ENCODE peak calls at places on chromosomes 12 and 14, in six cellular contexts. A is HepG2, S is HCT116, D is K562, E is GM12878, L is H1. G is an unnamed sample. For H3K9me3, the result is how much of the 10 kb centered on the place peaks cover.

GRCh38 chr14:22837059-22837749 is 819 bp downstream of the MMP14 start:
- DNase-seq in A (peak), S (no peak), D (no peak), E (no peak), L (no peak), G (no peak)

GRCh38 chr12:75087656-75088055 is 122.0 kb downstream of the KCNC2 start:
- DNase-seq in A (no peak), S (peak), D (no peak), E (no peak), L (no peak), G (no peak)

GRCh38 chr14:104800600-104801283 is at the start of gene ZBTB42:
- DNase-seq in A (peak), S (no peak), D (peak), E (no peak), L (no peak), G (no peak)

GRCh38 chr12:60920841-60921495 is 1325.1 kb downstream of the SLC16A7 start:
- DNase-seq in A (no peak), S (no peak), D (no peak), E (no peak), L (no peak), G (no peak)

GRCh38 chr12:53127169-53127568 is 23.9 kb downstream of the SOAT2 start:
- DNase-seq in A (no peak), S (no peak), D (no peak), E (no peak), L (no peak), G (no peak)

GRCh38 chr12:89185181-89185580 is 167.1 kb downstream of the DUSP6 start:
- DNase-seq in A (no peak), S (no peak), D (no peak), E (no peak), L (no peak), G (no peak)

GRCh38 chr12:22518998-22519397 is 25.3 kb downstream of the C2CD5 start:
- DNase-seq in A (no peak), S (no peak), D (no peak), E (no peak), L (no peak), G (no peak)

GRCh38 chr14:89614009-89614691 is 197.1 kb upstream of the FOXN3 start:
- DNase-seq in A (no peak), S (no peak), D (no peak), E (no peak), L (no peak), G (no peak)

GRCh38 chr14:29463727-29464370 is 463.8 kb downstream of the PRKD1 start:
- DNase-seq in A (no peak), S (no peak), D (no peak), E (no peak), L (no peak), G (no peak)

GRCh38 chr14:51668870-51669269 is 17.2 kb downstream of the FRMD6 start:
- DNase-seq in A (no peak), S (no peak), D (no peak), E (no peak), L (no peak), G (no peak)

GRCh38 chr14:84181072-84181471 is 1348.9 kb upstream of the FLRT2 start:
- DNase-seq in A (no peak), S (no peak), D (no peak), E (no peak), L (no peak), G (no peak)

GRCh38 chr14:96633096-96633495 is 130.9 kb downstream of the PAPOLA start:
- DNase-seq in A (no peak), S (no peak), D (no peak), E (no peak), L (no peak), G (no peak)

GRCh38 chr14:96635850-96636249 is 133.7 kb downstream of the PAPOLA start:
- DNase-seq in A (no peak), S (no peak), D (peak), E (no peak), L (no peak), G (no peak)

GRCh38 chr14:96634481-96634880 is 132.3 kb downstream of the PAPOLA start:
- DNase-seq in A (no peak), S (no peak), D (peak), E (no peak), L (no peak), G (no peak)

GRCh38 chr14:96632363-96632758 is 130.2 kb downstream of the PAPOLA start:
- DNase-seq in A (no peak), S (no peak), D (peak), E (no peak), L (no peak), G (no peak)

DNA sequence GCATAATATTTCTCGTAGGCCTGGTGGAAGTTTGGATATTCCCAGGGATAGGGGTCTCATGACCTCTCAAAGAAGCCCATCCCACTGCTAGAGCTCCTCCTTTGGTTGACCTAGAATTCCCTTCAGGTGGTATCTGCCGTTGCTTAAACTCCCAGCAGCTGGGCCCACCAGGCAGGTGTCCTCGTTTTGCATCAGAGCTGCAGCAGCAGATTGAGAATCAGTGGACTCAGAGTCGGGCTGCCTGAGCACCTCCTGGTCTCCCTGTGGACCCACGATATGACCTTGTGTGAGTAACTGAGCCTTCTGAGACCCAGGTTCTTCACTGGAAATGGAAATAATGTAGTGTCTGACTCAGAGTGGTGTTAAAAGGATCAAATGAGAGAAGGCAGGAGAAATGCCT is 132.7 kb downstream of the PAPOLA start:
- DNase-seq in A (no peak), S (no peak), D (no peak), E (no peak), L (no peak), G (no peak)
- TF ChIP-seq ZNF274 in A (no peak), S (no peak), D (no peak), E (no peak), L (no peak), G (no peak)

DNA sequence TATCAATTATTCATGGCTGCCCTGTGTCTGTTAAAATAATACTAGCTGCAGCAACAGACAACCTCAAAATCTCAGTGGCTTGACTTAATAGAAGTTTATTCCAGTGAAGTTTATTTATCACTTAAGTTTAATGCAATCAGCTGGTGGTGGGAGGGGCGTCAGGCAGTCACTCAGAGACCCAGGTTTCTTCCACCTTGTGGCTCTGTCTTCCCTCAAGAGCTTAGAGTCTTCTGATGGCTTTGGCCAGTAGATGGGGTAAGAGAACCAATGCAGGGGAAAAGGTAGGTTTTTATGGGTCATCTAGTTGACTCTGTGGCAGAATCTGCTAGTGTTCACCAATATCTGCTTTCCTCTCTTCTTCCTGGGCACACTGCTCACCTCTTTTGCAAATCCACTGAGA is 668.9 kb downstream of the AACS start:
- DNase-seq in A (no peak), S (no peak), D (no peak), E (no peak), L (no peak), G (peak)
- H3K9me3 ChIP-seq in A (under half), S (under half), D (under half), E (under half), L (under half), G (under half)

GRCh38 chr12:93140801-93141200 is 211.7 kb upstream of the EEA1 start:
- DNase-seq in A (no peak), S (no peak), D (no peak), E (no peak), L (no peak), G (no peak)

GRCh38 chr12:93137656-93138612 is 208.8 kb upstream of the EEA1 start:
- DNase-seq in A (no peak), S (peak), D (peak), E (no peak), L (no peak), G (no peak)

GRCh38 chr12:93142881-93143280 is 213.8 kb upstream of the EEA1 start:
- DNase-seq in A (no peak), S (no peak), D (no peak), E (no peak), L (no peak), G (no peak)

GRCh38 chr12:93139028-93139665 is 210.1 kb upstream of the EEA1 start:
- DNase-seq in A (no peak), S (no peak), D (no peak), E (no peak), L (no peak), G (no peak)

DNA sequence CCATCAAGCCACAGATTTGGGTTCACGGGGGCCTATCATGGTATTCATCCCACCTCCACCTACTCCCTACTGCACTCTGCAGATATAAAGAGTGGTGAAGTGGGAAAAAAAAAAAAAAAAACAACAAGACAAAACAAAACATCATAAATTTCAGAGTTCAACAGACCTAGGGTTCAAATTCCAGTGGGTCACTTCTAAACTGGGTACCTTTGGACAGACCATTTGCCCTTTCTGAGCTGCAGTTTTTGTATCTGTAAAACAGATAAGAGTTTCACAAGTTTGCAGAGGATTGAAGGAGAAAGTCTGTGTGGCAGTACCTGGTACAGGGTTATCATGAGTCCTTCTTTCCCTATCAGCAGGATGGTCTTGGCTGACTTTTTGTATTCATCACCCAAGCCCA is 211.2 kb upstream of the EEA1 start:
- DNase-seq in A (no peak), S (no peak), D (no peak), E (no peak), L (no peak), G (no peak)
- H3K4me3 ChIP-seq in A (no peak), S (no peak), D (no peak), E (no peak), L (no peak), G (no peak)

GRCh38 chr12:27730097-27730588 is 19.5 kb downstream of the MRPS35 start:
- DNase-seq in A (no peak), S (no peak), D (no peak), E (no peak), L (no peak), G (no peak)

GRCh38 chr12:27733052-27733656 is 22.5 kb downstream of the MRPS35 start:
- DNase-seq in A (peak), S (no peak), D (peak), E (no peak), L (no peak), G (peak)

GRCh38 chr12:27733791-27734190 is 23.2 kb downstream of the MRPS35 start:
- DNase-seq in A (no peak), S (no peak), D (no peak), E (no peak), L (no peak), G (no peak)

GRCh38 chr12:27732281-27732680 is 21.6 kb downstream of the MRPS35 start:
- DNase-seq in A (peak), S (no peak), D (no peak), E (no peak), L (no peak), G (peak)
- TF ChIP-seq ZNF274 in A (no peak), S (no peak), D (no peak), E (no peak), L (no peak), G (no peak)

GRCh38 chr14:98867146-98867545 is 404.9 kb downstream of the BCL11B start:
- DNase-seq in A (no peak), S (no peak), D (no peak), E (no peak), L (no peak), G (no peak)
- H3K9me3 ChIP-seq in A (under half), S (under half), D (under half), E (under half), L (under half), G (under half)

G was measured in NT2/D1.